ENCODE peak calls at places on chromosomes 11 and 22, in eight cellular contexts. One of them, this sample, is unnamed.

GRCh38 chr11:76321820-76322524 is 59.0 kb downstream of the THAP12 start:
- DNase-seq in colonic mucosa: no peak
- DNase-seq in kidney: peak
- DNase-seq in AG04449: no peak
- DNase-seq in coronary artery: no peak
- DNase-seq in neural progenitor cell: peak
- DNase-seq in CD8-positive, alpha-beta memory T cell: no peak
- DNase-seq in GM12865: no peak
- DNase-seq in this sample: no peak

GRCh38 chr22:21598302-21598701 is 30.8 kb downstream of the UBE2L3 start:
- DNase-seq in neural progenitor cell: no peak
- DNase-seq in kidney: no peak
- DNase-seq in coronary artery: no peak
- DNase-seq in AG04449: no peak
- DNase-seq in GM12865: no peak
- DNase-seq in colonic mucosa: no peak
- DNase-seq in CD8-positive, alpha-beta memory T cell: no peak
- DNase-seq in this sample: no peak

GRCh38 chr11:1742371-1742770 is 8.0 kb downstream of the IFITM10 start:
- DNase-seq in GM12865: no peak
- DNase-seq in neural progenitor cell: no peak
- DNase-seq in kidney: no peak
- DNase-seq in CD8-positive, alpha-beta memory T cell: no peak
- DNase-seq in AG04449: no peak
- DNase-seq in coronary artery: no peak
- DNase-seq in colonic mucosa: no peak
- DNase-seq in this sample: no peak

GRCh38 chr11:34358666-34359547 is 1.1 kb upstream of the ABTB2 start:
- DNase-seq in CD8-positive, alpha-beta memory T cell: peak
- DNase-seq in colonic mucosa: peak
- DNase-seq in GM12865: peak
- DNase-seq in neural progenitor cell: peak
- DNase-seq in AG04449: no peak
- DNase-seq in coronary artery: peak
- DNase-seq in kidney: peak
- DNase-seq in this sample: no peak

GRCh38 chr22:39997939-39998726 is 3.4 kb downstream of the FAM83F start:
- DNase-seq in neural progenitor cell: peak
- DNase-seq in kidney: peak
- DNase-seq in coronary artery: no peak
- DNase-seq in colonic mucosa: peak
- DNase-seq in GM12865: no peak
- DNase-seq in CD8-positive, alpha-beta memory T cell: no peak
- DNase-seq in AG04449: no peak
- DNase-seq in this sample: no peak

GRCh38 chr22:30250713-30251267 is 4.2 kb upstream of the LIF start:
- DNase-seq in colonic mucosa: no peak
- DNase-seq in coronary artery: no peak
- DNase-seq in CD8-positive, alpha-beta memory T cell: no peak
- DNase-seq in GM12865: no peak
- DNase-seq in kidney: peak
- DNase-seq in AG04449: peak
- DNase-seq in neural progenitor cell: no peak
- DNase-seq in this sample: no peak

GRCh38 chr22:33542153-33542552 is 378.1 kb downstream of the LARGE1 start:
- DNase-seq in coronary artery: no peak
- DNase-seq in GM12865: no peak
- DNase-seq in kidney: no peak
- DNase-seq in colonic mucosa: no peak
- DNase-seq in AG04449: no peak
- DNase-seq in CD8-positive, alpha-beta memory T cell: no peak
- DNase-seq in neural progenitor cell: no peak
- DNase-seq in this sample: no peak

GRCh38 chr11:134652586-134653255 is 240.7 kb upstream of the B3GAT1 start:
- DNase-seq in colonic mucosa: peak
- DNase-seq in coronary artery: peak
- DNase-seq in AG04449: no peak
- DNase-seq in GM12865: no peak
- DNase-seq in CD8-positive, alpha-beta memory T cell: no peak
- DNase-seq in neural progenitor cell: no peak
- DNase-seq in kidney: no peak
- DNase-seq in this sample: no peak

GRCh38 chr11:69362315-69362714 is 68.4 kb downstream of the MYEOV start:
- DNase-seq in coronary artery: peak
- DNase-seq in GM12865: no peak
- DNase-seq in colonic mucosa: peak
- DNase-seq in neural progenitor cell: no peak
- DNase-seq in AG04449: no peak
- DNase-seq in CD8-positive, alpha-beta memory T cell: no peak
- DNase-seq in kidney: no peak
- DNase-seq in this sample: no peak

GRCh38 chr11:105881027-105881426 is 141.0 kb downstream of the MSANTD4 start:
- DNase-seq in colonic mucosa: no peak
- DNase-seq in neural progenitor cell: no peak
- DNase-seq in AG04449: no peak
- DNase-seq in GM12865: no peak
- DNase-seq in kidney: no peak
- DNase-seq in coronary artery: no peak
- DNase-seq in CD8-positive, alpha-beta memory T cell: no peak
- DNase-seq in this sample: no peak

GRCh38 chr11:68441466-68442230 is 18.9 kb upstream of the PPP6R3 start:
- DNase-seq in neural progenitor cell: peak
- DNase-seq in AG04449: peak
- DNase-seq in kidney: no peak
- DNase-seq in colonic mucosa: no peak
- DNase-seq in coronary artery: no peak
- DNase-seq in GM12865: no peak
- DNase-seq in CD8-positive, alpha-beta memory T cell: no peak
- DNase-seq in this sample: no peak

GRCh38 chr11:57116654-57117053 is 65.1 kb upstream of the LRRC55 start:
- DNase-seq in CD8-positive, alpha-beta memory T cell: no peak
- DNase-seq in GM12865: peak
- DNase-seq in AG04449: peak
- DNase-seq in kidney: no peak
- DNase-seq in colonic mucosa: peak
- DNase-seq in neural progenitor cell: peak
- DNase-seq in coronary artery: no peak
- DNase-seq in this sample: no peak

GRCh38 chr11:77301510-77301909 is at the start of gene GDPD4:
- DNase-seq in neural progenitor cell: no peak
- DNase-seq in CD8-positive, alpha-beta memory T cell: no peak
- DNase-seq in AG04449: no peak
- DNase-seq in coronary artery: no peak
- DNase-seq in colonic mucosa: no peak
- DNase-seq in GM12865: no peak
- DNase-seq in kidney: no peak
- DNase-seq in this sample: no peak

GRCh38 chr22:23786261-23786710 is 480 bp upstream of the SMARCB1 start:
- DNase-seq in CD8-positive, alpha-beta memory T cell: peak
- DNase-seq in AG04449: no peak
- DNase-seq in colonic mucosa: no peak
- DNase-seq in kidney: no peak
- DNase-seq in neural progenitor cell: no peak
- DNase-seq in coronary artery: no peak
- DNase-seq in GM12865: no peak
- DNase-seq in this sample: no peak

GRCh38 chr11:127199306-127199801 is 198.8 kb upstream of the KIRREL3 start:
- DNase-seq in kidney: no peak
- DNase-seq in coronary artery: no peak
- DNase-seq in colonic mucosa: no peak
- DNase-seq in CD8-positive, alpha-beta memory T cell: no peak
- DNase-seq in AG04449: no peak
- DNase-seq in neural progenitor cell: no peak
- DNase-seq in GM12865: no peak
- DNase-seq in this sample: no peak

GRCh38 chr11:111308140-111308539 is 9.8 kb downstream of the POU2AF3 start:
- DNase-seq in CD8-positive, alpha-beta memory T cell: no peak
- DNase-seq in colonic mucosa: peak
- DNase-seq in GM12865: no peak
- DNase-seq in neural progenitor cell: no peak
- DNase-seq in kidney: no peak
- DNase-seq in AG04449: no peak
- DNase-seq in coronary artery: no peak
- DNase-seq in this sample: no peak

GRCh38 chr11:112320668-112321067 is 60.0 kb upstream of the PLET1 start:
- DNase-seq in coronary artery: peak
- DNase-seq in CD8-positive, alpha-beta memory T cell: no peak
- DNase-seq in AG04449: peak
- DNase-seq in neural progenitor cell: no peak
- DNase-seq in colonic mucosa: peak
- DNase-seq in GM12865: no peak
- DNase-seq in kidney: peak
- DNase-seq in this sample: no peak

GRCh38 chr11:115213007-115213406 is 291.2 kb downstream of the CADM1 start:
- DNase-seq in coronary artery: no peak
- DNase-seq in CD8-positive, alpha-beta memory T cell: no peak
- DNase-seq in GM12865: no peak
- DNase-seq in AG04449: no peak
- DNase-seq in kidney: no peak
- DNase-seq in neural progenitor cell: no peak
- DNase-seq in colonic mucosa: no peak
- DNase-seq in this sample: no peak

GRCh38 chr11:115215694-115216615 is 288.3 kb downstream of the CADM1 start:
- DNase-seq in coronary artery: no peak
- DNase-seq in AG04449: no peak
- DNase-seq in CD8-positive, alpha-beta memory T cell: no peak
- DNase-seq in colonic mucosa: no peak
- DNase-seq in neural progenitor cell: peak
- DNase-seq in kidney: no peak
- DNase-seq in GM12865: peak
- DNase-seq in this sample: no peak

GRCh38 chr11:115219378-115219777 is 284.8 kb downstream of the CADM1 start:
- DNase-seq in GM12865: no peak
- DNase-seq in kidney: no peak
- DNase-seq in coronary artery: no peak
- DNase-seq in neural progenitor cell: no peak
- DNase-seq in colonic mucosa: no peak
- DNase-seq in CD8-positive, alpha-beta memory T cell: no peak
- DNase-seq in AG04449: no peak
- DNase-seq in this sample: no peak

GRCh38 chr11:115217726-115218311 is 286.4 kb downstream of the CADM1 start:
- DNase-seq in colonic mucosa: no peak
- DNase-seq in GM12865: no peak
- DNase-seq in kidney: no peak
- DNase-seq in coronary artery: no peak
- DNase-seq in CD8-positive, alpha-beta memory T cell: no peak
- DNase-seq in neural progenitor cell: no peak
- DNase-seq in AG04449: no peak
- DNase-seq in this sample: no peak

GRCh38 chr11:115214644-115215305 is 289.4 kb downstream of the CADM1 start:
- DNase-seq in kidney: no peak
- DNase-seq in neural progenitor cell: no peak
- DNase-seq in colonic mucosa: no peak
- DNase-seq in CD8-positive, alpha-beta memory T cell: no peak
- DNase-seq in AG04449: no peak
- DNase-seq in coronary artery: no peak
- DNase-seq in GM12865: no peak
- DNase-seq in this sample: no peak
- H3K4me3 ChIP-seq in kidney: no peak
- H3K4me3 ChIP-seq in neural progenitor cell: no peak
- H3K4me3 ChIP-seq in colonic mucosa: no peak
- H3K4me3 ChIP-seq in CD8-positive, alpha-beta memory T cell: no peak
- H3K4me3 ChIP-seq in AG04449: no peak
- H3K4me3 ChIP-seq in coronary artery: no peak
- H3K4me3 ChIP-seq in GM12865: no peak
- H3K4me3 ChIP-seq in this sample: no peak

GRCh38 chr22:42079319-42080251 is at the start of gene SMDT1:
- DNase-seq in coronary artery: peak
- DNase-seq in AG04449: peak
- DNase-seq in CD8-positive, alpha-beta memory T cell: peak
- DNase-seq in colonic mucosa: peak
- DNase-seq in kidney: peak
- DNase-seq in neural progenitor cell: peak
- DNase-seq in GM12865: peak
- DNase-seq in this sample: peak
- H3K4me3 ChIP-seq in coronary artery: peak
- H3K4me3 ChIP-seq in AG04449: peak
- H3K4me3 ChIP-seq in CD8-positive, alpha-beta memory T cell: peak
- H3K4me3 ChIP-seq in colonic mucosa: peak
- H3K4me3 ChIP-seq in kidney: peak
- H3K4me3 ChIP-seq in neural progenitor cell: peak
- H3K4me3 ChIP-seq in GM12865: peak
- H3K4me3 ChIP-seq in this sample: peak

GRCh38 chr11:102320679-102321078 is 3.4 kb downstream of the BIRC3 start:
- DNase-seq in colonic mucosa: no peak
- DNase-seq in AG04449: no peak
- DNase-seq in CD8-positive, alpha-beta memory T cell: no peak
- DNase-seq in neural progenitor cell: no peak
- DNase-seq in GM12865: peak
- DNase-seq in kidney: no peak
- DNase-seq in coronary artery: no peak
- DNase-seq in this sample: no peak

GRCh38 chr11:102320166-102320565 is 2.9 kb downstream of the BIRC3 start:
- DNase-seq in AG04449: no peak
- DNase-seq in kidney: no peak
- DNase-seq in coronary artery: no peak
- DNase-seq in colonic mucosa: no peak
- DNase-seq in CD8-positive, alpha-beta memory T cell: no peak
- DNase-seq in neural progenitor cell: no peak
- DNase-seq in GM12865: peak
- DNase-seq in this sample: no peak

GRCh38 chr11:102317768-102318103 is 452 bp downstream of the BIRC3 start:
- DNase-seq in GM12865: no peak
- DNase-seq in coronary artery: no peak
- DNase-seq in AG04449: no peak
- DNase-seq in colonic mucosa: no peak
- DNase-seq in kidney: no peak
- DNase-seq in CD8-positive, alpha-beta memory T cell: no peak
- DNase-seq in neural progenitor cell: no peak
- DNase-seq in this sample: no peak

GRCh38 chr11:102318469-102318868 is 1.2 kb downstream of the BIRC3 start:
- DNase-seq in CD8-positive, alpha-beta memory T cell: peak
- DNase-seq in neural progenitor cell: no peak
- DNase-seq in kidney: no peak
- DNase-seq in GM12865: peak
- DNase-seq in coronary artery: no peak
- DNase-seq in colonic mucosa: no peak
- DNase-seq in AG04449: no peak
- DNase-seq in this sample: no peak

DNA sequence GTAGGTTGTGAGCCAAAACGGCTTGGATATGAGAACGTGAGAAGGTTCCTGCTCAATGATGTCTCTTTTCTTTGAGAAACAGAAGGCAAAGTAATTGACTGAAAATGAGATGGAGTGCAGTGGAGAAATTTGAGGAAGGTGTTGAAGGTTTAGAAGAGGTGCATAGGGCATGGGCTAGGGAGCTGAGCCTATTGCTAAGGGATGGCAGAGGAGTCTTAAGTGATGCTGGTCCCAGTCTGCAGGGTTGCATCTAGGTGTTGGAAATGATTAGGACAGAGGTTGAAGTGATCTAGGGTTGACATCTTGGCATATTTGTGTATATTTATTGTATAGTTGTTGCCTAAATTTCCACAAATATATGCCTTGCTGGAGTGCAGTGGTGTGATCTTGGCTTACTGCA is 2.3 kb downstream of the BIRC3 start:
- DNase-seq in GM12865: peak
- DNase-seq in colonic mucosa: no peak
- DNase-seq in kidney: no peak
- DNase-seq in CD8-positive, alpha-beta memory T cell: no peak
- DNase-seq in coronary artery: no peak
- DNase-seq in neural progenitor cell: no peak
- DNase-seq in AG04449: no peak
- DNase-seq in this sample: no peak
- H3K4me3 ChIP-seq in GM12865: peak
- H3K4me3 ChIP-seq in colonic mucosa: peak
- H3K4me3 ChIP-seq in kidney: no peak
- H3K4me3 ChIP-seq in CD8-positive, alpha-beta memory T cell: peak
- H3K4me3 ChIP-seq in coronary artery: no peak
- H3K4me3 ChIP-seq in neural progenitor cell: no peak
- H3K4me3 ChIP-seq in AG04449: no peak
- H3K4me3 ChIP-seq in this sample: no peak

GRCh38 chr11:9643751-9644150 is 20.1 kb upstream of the SWAP70 start:
- DNase-seq in coronary artery: no peak
- DNase-seq in CD8-positive, alpha-beta memory T cell: no peak
- DNase-seq in neural progenitor cell: no peak
- DNase-seq in kidney: no peak
- DNase-seq in AG04449: no peak
- DNase-seq in colonic mucosa: no peak
- DNase-seq in GM12865: peak
- DNase-seq in this sample: no peak
- H3K4me3 ChIP-seq in coronary artery: no peak
- H3K4me3 ChIP-seq in CD8-positive, alpha-beta memory T cell: no peak
- H3K4me3 ChIP-seq in neural progenitor cell: no peak
- H3K4me3 ChIP-seq in kidney: no peak
- H3K4me3 ChIP-seq in AG04449: no peak
- H3K4me3 ChIP-seq in colonic mucosa: no peak
- H3K4me3 ChIP-seq in GM12865: no peak
- H3K4me3 ChIP-seq in this sample: no peak